ENCODE peak calls at places on chromosomes 7 and 10, in six cellular contexts. G, Y, J, L, V and U are unnamed samples.

GRCh38 chr7:91685544-91685943 is 195.0 kb downstream of the MTERF1 start:
- DNase-seq in G (no peak), Y (no peak), J (no peak), L (no peak), V (peak; percentile 57), U (no peak)

GRCh38 chr7:156049366-156049765 is 237.1 kb upstream of the SHH start:
- DNase-seq in G (no peak), Y (no peak), J (no peak), L (no peak), V (no peak), U (no peak)

GRCh38 chr7:30379131-30379530 is 94.7 kb downstream of the ZNRF2 start:
- DNase-seq in G (no peak), Y (no peak), J (no peak), L (no peak), V (no peak), U (no peak)

GRCh38 chr10:79255007-79255507 is 92.2 kb upstream of the PPIF start:
- DNase-seq in G (no peak), Y (no peak), J (no peak), L (no peak), V (no peak), U (no peak)

GRCh38 chr10:51659344-51659743 is 40.1 kb downstream of the CSTF2T start:
- DNase-seq in G (no peak), Y (no peak), J (no peak), L (no peak), V (no peak), U (no peak)

GRCh38 chr10:110686037-110686436 is 41.9 kb downstream of the RBM20 start:
- DNase-seq in G (no peak), Y (no peak), J (no peak), L (no peak), V (no peak), U (no peak)

GRCh38 chr10:28996947-28997551 is 291.8 kb upstream of the LYZL1 start:
- DNase-seq in G (no peak), Y (no peak), J (no peak), L (no peak), V (no peak), U (no peak)

GRCh38 chr10:45553613-45554012 is 119.0 kb downstream of the ZFAND4 start:
- DNase-seq in G (no peak), Y (no peak), J (no peak), L (no peak), V (no peak), U (no peak)

GRCh38 chr10:125450218-125450617 is 232.7 kb downstream of the TEX36 start:
- DNase-seq in G (no peak), Y (no peak), J (no peak), L (no peak), V (no peak), U (no peak)

GRCh38 chr10:84424731-84425165 is 96.4 kb downstream of the CCSER2 start:
- DNase-seq in G (no peak), Y (peak; percentile 50), J (no peak), L (peak; percentile 84), V (peak; percentile 84), U (no peak)

GRCh38 chr10:116115797-116116196 is 157.2 kb downstream of the GFRA1 start:
- DNase-seq in G (no peak), Y (no peak), J (no peak), L (no peak), V (no peak), U (no peak)

GRCh38 chr7:706721-707120 is 19.8 kb upstream of the DNAAF5 start:
- DNase-seq in G (no peak), Y (no peak), J (no peak), L (no peak), V (no peak), U (no peak)

GRCh38 chr7:2440608-2441245 is 35.5 kb downstream of the GRIFIN start:
- DNase-seq in G (no peak), Y (no peak), J (no peak), L (peak; percentile 19), V (no peak), U (no peak)

GRCh38 chr10:73932625-73933112 is 21.7 kb downstream of the PLAU start:
- DNase-seq in G (no peak), Y (no peak), J (no peak), L (no peak), V (no peak), U (no peak)

GRCh38 chr7:27107391-27107900 is 5.0 kb upstream of the HOXA2 start:
- DNase-seq in G (no peak), Y (no peak), J (no peak), L (no peak), V (no peak), U (no peak)

GRCh38 chr7:2381227-2381626 is 22.2 kb upstream of the CHST12 start:
- DNase-seq in G (no peak), Y (no peak), J (no peak), L (no peak), V (no peak), U (no peak)

GRCh38 chr10:33993917-33994316 is 659.5 kb upstream of the NRP1 start:
- DNase-seq in G (no peak), Y (no peak), J (no peak), L (no peak), V (no peak), U (no peak)

GRCh38 chr10:7475046-7475860 is 64.4 kb upstream of the SFMBT2 start:
- DNase-seq in G (no peak), Y (no peak), J (no peak), L (peak; percentile 52), V (no peak), U (no peak)

GRCh38 chr7:47571355-47572100 is 10.4 kb downstream of the TNS3 start:
- DNase-seq in G (no peak), Y (no peak), J (no peak), L (peak; percentile 90), V (no peak), U (no peak)

GRCh38 chr10:131223422-131223821 is 88.1 kb downstream of the TCERG1L start:
- DNase-seq in G (no peak), Y (no peak), J (no peak), L (no peak), V (no peak), U (no peak)

GRCh38 chr10:63467833-63468232 is 2.1 kb upstream of the JMJD1C start:
- DNase-seq in G (no peak), Y (no peak), J (no peak), L (no peak), V (no peak), U (no peak)

GRCh38 chr10:80194373-80195045 is 10.8 kb downstream of the ANXA11 start:
- DNase-seq in G (no peak), Y (no peak), J (no peak), L (no peak), V (no peak), U (no peak)

GRCh38 chr10:76306859-76307258 is 875.4 kb downstream of the LRMDA start:
- DNase-seq in G (no peak), Y (no peak), J (no peak), L (no peak), V (no peak), U (no peak)

GRCh38 chr10:104040382-104040781 is 45.3 kb downstream of the COL17A1 start:
- DNase-seq in G (no peak), Y (no peak), J (no peak), L (no peak), V (no peak), U (no peak)

GRCh38 chr7:7857143-7857583 is 111.4 kb upstream of the GLCCI1 start:
- DNase-seq in G (no peak), Y (no peak), J (no peak), L (no peak), V (no peak), U (no peak)

GRCh38 chr7:104156842-104157277 is 51.0 kb downstream of the ORC5 start:
- DNase-seq in G (no peak), Y (no peak), J (no peak), L (no peak), V (peak; percentile 66), U (no peak)

GRCh38 chr7:19117870-19118608 is 603 bp upstream of the TWIST1 start:
- DNase-seq in G (no peak), Y (no peak), J (no peak), L (no peak), V (no peak), U (no peak)

GRCh38 chr7:94450044-94450697 is 55.5 kb downstream of the COL1A2 start:
- DNase-seq in G (no peak), Y (no peak), J (no peak), L (no peak), V (no peak), U (no peak)

GRCh38 chr10:22086730-22087364 is 83.3 kb upstream of the DNAJC1 start:
- DNase-seq in G (no peak), Y (peak; percentile 22), J (no peak), L (peak; percentile 94), V (peak; percentile 35), U (no peak)

GRCh38 chr10:117721883-117722282 is 179.3 kb downstream of the EMX2 start:
- DNase-seq in G (no peak), Y (no peak), J (no peak), L (no peak), V (no peak), U (no peak)

GRCh38 chr10:86123745-86124144 is 242.8 kb downstream of the GRID1 start:
- DNase-seq in G (no peak), Y (no peak), J (no peak), L (no peak), V (no peak), U (no peak)

GRCh38 chr7:47266799-47267198 is 315.1 kb downstream of the TNS3 start:
- DNase-seq in G (no peak), Y (no peak), J (no peak), L (no peak), V (no peak), U (no peak)